ENCODE peak calls at places on chromosomes 2 and 18, in seven cellular contexts. O is lower leg skin; V is dermis blood vessel endothelial cell; Z is stimulated activated CD8-positive, alpha-beta memory T cell treated with anti-CD3 and anti-CD28 coated beads, Interleukin-2, amount 100 ng/mL, for 48 hours; L is right lobe of liver; I is cardiac muscle cell; B is ELR. H is an unnamed sample.

GRCh38 chr2:96408631-96409542 is 73.3 kb downstream of the NCAPH start:
- DNase-seq in O (peak; percentile 80), V (peak; percentile 32), Z (no peak), L (no peak), I (peak; percentile 91), B (peak; percentile 26), H (peak; percentile 17)

GRCh38 chr2:230751062-230751461 is 38.4 kb downstream of the CAB39 start:
- DNase-seq in O (no peak), V (peak; percentile 42), Z (no peak), L (no peak), I (peak; percentile 53), B (peak; percentile 91), H (peak; percentile 77)

GRCh38 chr2:198135481-198135934 is 331.1 kb downstream of the PLCL1 start:
- DNase-seq in O (no peak), V (no peak), Z (no peak), L (no peak), I (peak; percentile 11), B (no peak), H (peak; percentile 11)

GRCh38 chr18:9130806-9131205 is 5.8 kb upstream of the ANKRD12 start:
- DNase-seq in O (no peak), V (no peak), Z (no peak), L (no peak), I (peak; percentile 21), B (no peak), H (no peak)

GRCh38 chr18:42183746-42184145 is 228.7 kb downstream of the PIK3C3 start:
- DNase-seq in O (no peak), V (no peak), Z (no peak), L (no peak), I (peak; percentile 79), B (peak; percentile 74), H (peak; percentile 61)

GRCh38 chr2:58796239-58796638 is 555.1 kb upstream of the FANCL start:
- DNase-seq in O (no peak), V (no peak), Z (no peak), L (no peak), I (no peak), B (no peak), H (peak; percentile 11)

GRCh38 chr18:11148655-11149440 is 521 bp downstream of the PIEZO2 start:
- DNase-seq in O (no peak), V (no peak), Z (no peak), L (no peak), I (peak; percentile 37), B (no peak), H (no peak)

GRCh38 chr2:174820361-174820760 is 56.1 kb upstream of the CHRNA1 start:
- DNase-seq in O (no peak), V (no peak), Z (no peak), L (no peak), I (no peak), B (no peak), H (no peak)

GRCh38 chr18:11986061-11986460 is 4.8 kb downstream of the IMPA2 start:
- DNase-seq in O (no peak), V (no peak), Z (no peak), L (no peak), I (no peak), B (no peak), H (no peak)

GRCh38 chr2:36733215-36733614 is 36.7 kb downstream of the VIT start:
- DNase-seq in O (no peak), V (no peak), Z (no peak), L (no peak), I (peak; percentile 2), B (no peak), H (no peak)

H was measured in fibroblast of lung.